ENCODE peak calls at places on chromosomes 1 and 21, in four cellular contexts. One of them, this sample, is unnamed.

GRCh38 chr1:198657550-198658064 is 18.8 kb downstream of the PTPRC start:
- DNase-seq in dorsolateral prefrontal cortex: no peak
- DNase-seq in spleen: no peak
- DNase-seq in astrocyte: peak
- DNase-seq in this sample: no peak

GRCh38 chr1:6508154-6508875 is 16.8 kb upstream of the PLEKHG5 start:
- DNase-seq in dorsolateral prefrontal cortex: no peak
- DNase-seq in astrocyte: no peak
- DNase-seq in spleen: no peak
- DNase-seq in this sample: no peak

GRCh38 chr1:25914074-25914995 is 8.1 kb upstream of the STMN1 start:
- DNase-seq in astrocyte: peak
- DNase-seq in spleen: no peak
- DNase-seq in dorsolateral prefrontal cortex: no peak
- DNase-seq in this sample: no peak

GRCh38 chr1:113255038-113255727 is 135.1 kb upstream of the MAGI3 start:
- DNase-seq in dorsolateral prefrontal cortex: no peak
- DNase-seq in astrocyte: no peak
- DNase-seq in spleen: no peak
- DNase-seq in this sample: no peak

GRCh38 chr1:214637722-214638473 is 34.9 kb downstream of the CENPF start:
- DNase-seq in dorsolateral prefrontal cortex: no peak
- DNase-seq in spleen: no peak
- DNase-seq in astrocyte: peak
- DNase-seq in this sample: peak

GRCh38 chr1:6603851-6604558 is 1.3 kb upstream of the KLHL21 start:
- DNase-seq in astrocyte: peak
- DNase-seq in spleen: peak
- DNase-seq in dorsolateral prefrontal cortex: no peak
- DNase-seq in this sample: no peak

GRCh38 chr1:91611498-91611917 is 110.9 kb downstream of the CDC7 start:
- DNase-seq in astrocyte: peak
- DNase-seq in spleen: no peak
- DNase-seq in dorsolateral prefrontal cortex: no peak
- DNase-seq in this sample: no peak

GRCh38 chr1:163709636-163710035 is 387.9 kb downstream of the NUF2 start:
- DNase-seq in spleen: no peak
- DNase-seq in dorsolateral prefrontal cortex: no peak
- DNase-seq in astrocyte: no peak
- DNase-seq in this sample: no peak

GRCh38 chr21:44887807-44888580 is 14.5 kb upstream of the PTTG1IP start:
- DNase-seq in dorsolateral prefrontal cortex: no peak
- DNase-seq in spleen: peak
- DNase-seq in astrocyte: no peak
- DNase-seq in this sample: no peak

GRCh38 chr1:178632619-178633018 is 92.4 kb upstream of the RALGPS2 start:
- DNase-seq in astrocyte: peak
- DNase-seq in spleen: no peak
- DNase-seq in dorsolateral prefrontal cortex: no peak
- DNase-seq in this sample: no peak

GRCh38 chr1:183180634-183181056 is 5.4 kb upstream of the LAMC2 start:
- DNase-seq in dorsolateral prefrontal cortex: no peak
- DNase-seq in astrocyte: peak
- DNase-seq in spleen: no peak
- DNase-seq in this sample: no peak

GRCh38 chr1:199029855-199030254 is 391.0 kb downstream of the PTPRC start:
- DNase-seq in astrocyte: peak
- DNase-seq in spleen: no peak
- DNase-seq in dorsolateral prefrontal cortex: no peak
- DNase-seq in this sample: no peak

GRCh38 chr1:175343945-175344344 is 151.4 kb upstream of the KIAA0040 start:
- DNase-seq in astrocyte: no peak
- DNase-seq in dorsolateral prefrontal cortex: no peak
- DNase-seq in spleen: no peak
- DNase-seq in this sample: no peak

GRCh38 chr1:116881879-116882520 is 27.7 kb upstream of the PTGFRN start:
- DNase-seq in spleen: no peak
- DNase-seq in dorsolateral prefrontal cortex: no peak
- DNase-seq in astrocyte: peak
- DNase-seq in this sample: no peak

GRCh38 chr1:170586942-170587593 is 55.1 kb downstream of the GORAB start:
- DNase-seq in spleen: no peak
- DNase-seq in dorsolateral prefrontal cortex: no peak
- DNase-seq in astrocyte: peak
- DNase-seq in this sample: no peak

GRCh38 chr1:242197907-242198306 is 199.0 kb upstream of the MAP1LC3C start:
- DNase-seq in astrocyte: no peak
- DNase-seq in dorsolateral prefrontal cortex: no peak
- DNase-seq in spleen: no peak
- DNase-seq in this sample: no peak

GRCh38 chr1:108199231-108199657 is 899 bp downstream of the SLC25A24 start:
- DNase-seq in dorsolateral prefrontal cortex: no peak
- DNase-seq in spleen: no peak
- DNase-seq in astrocyte: peak
- DNase-seq in this sample: no peak

GRCh38 chr21:17139696-17140095 is 373.1 kb upstream of the CXADR start:
- DNase-seq in astrocyte: no peak
- DNase-seq in spleen: no peak
- DNase-seq in dorsolateral prefrontal cortex: no peak
- DNase-seq in this sample: peak

GRCh38 chr1:147772540-147772939 is 12.1 kb upstream of the GJA5 start:
- DNase-seq in astrocyte: no peak
- DNase-seq in spleen: no peak
- DNase-seq in dorsolateral prefrontal cortex: no peak
- DNase-seq in this sample: no peak

GRCh38 chr21:33587792-33588484 is 546 bp downstream of the DONSON start:
- DNase-seq in dorsolateral prefrontal cortex: no peak
- DNase-seq in spleen: no peak
- DNase-seq in astrocyte: peak
- DNase-seq in this sample: no peak

GRCh38 chr1:202291961-202292712 is 49.6 kb downstream of the UBE2T start:
- DNase-seq in spleen: peak
- DNase-seq in astrocyte: peak
- DNase-seq in dorsolateral prefrontal cortex: no peak
- DNase-seq in this sample: no peak

GRCh38 chr1:45892068-45892785 is 88.8 kb downstream of the MAST2 start:
- DNase-seq in astrocyte: peak
- DNase-seq in spleen: no peak
- DNase-seq in dorsolateral prefrontal cortex: no peak
- DNase-seq in this sample: no peak

GRCh38 chr1:91609571-91609970 is 108.9 kb downstream of the CDC7 start:
- DNase-seq in spleen: no peak
- DNase-seq in dorsolateral prefrontal cortex: no peak
- DNase-seq in astrocyte: peak
- DNase-seq in this sample: no peak

DNA sequence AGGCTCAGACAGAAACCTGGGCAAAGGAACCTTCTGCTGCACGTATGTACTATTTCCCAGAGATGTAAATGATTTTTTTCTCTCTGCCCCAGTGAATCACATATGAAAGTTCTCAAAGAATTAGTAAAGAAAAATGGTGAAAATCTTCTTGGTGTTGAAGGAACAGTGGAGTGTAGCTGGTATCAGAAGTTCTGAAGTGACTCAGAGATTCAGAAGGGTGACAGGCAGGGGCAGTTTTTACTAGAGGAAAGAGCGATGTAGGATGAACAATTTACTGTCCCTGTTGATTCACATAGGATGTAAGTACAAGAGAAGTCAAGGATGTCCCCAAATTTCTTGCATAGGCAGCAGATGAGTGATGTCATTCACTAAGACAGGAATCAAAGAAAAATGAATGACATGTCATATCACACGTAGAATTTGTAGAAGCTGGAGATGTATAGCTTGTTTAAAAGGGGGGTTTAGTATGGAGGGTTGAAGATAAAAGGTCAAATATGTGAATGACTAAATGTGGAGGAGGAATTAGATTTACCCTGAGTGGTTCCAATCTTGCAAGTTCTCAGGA is 26.4 kb downstream of the WLS start:
- DNase-seq in spleen: no peak
- DNase-seq in dorsolateral prefrontal cortex: no peak
- DNase-seq in astrocyte: no peak
- DNase-seq in this sample: no peak
- H3K4me3 ChIP-seq in spleen: no peak
- H3K4me3 ChIP-seq in dorsolateral prefrontal cortex: no peak
- H3K4me3 ChIP-seq in astrocyte: no peak
- H3K4me3 ChIP-seq in this sample: no peak

DNA sequence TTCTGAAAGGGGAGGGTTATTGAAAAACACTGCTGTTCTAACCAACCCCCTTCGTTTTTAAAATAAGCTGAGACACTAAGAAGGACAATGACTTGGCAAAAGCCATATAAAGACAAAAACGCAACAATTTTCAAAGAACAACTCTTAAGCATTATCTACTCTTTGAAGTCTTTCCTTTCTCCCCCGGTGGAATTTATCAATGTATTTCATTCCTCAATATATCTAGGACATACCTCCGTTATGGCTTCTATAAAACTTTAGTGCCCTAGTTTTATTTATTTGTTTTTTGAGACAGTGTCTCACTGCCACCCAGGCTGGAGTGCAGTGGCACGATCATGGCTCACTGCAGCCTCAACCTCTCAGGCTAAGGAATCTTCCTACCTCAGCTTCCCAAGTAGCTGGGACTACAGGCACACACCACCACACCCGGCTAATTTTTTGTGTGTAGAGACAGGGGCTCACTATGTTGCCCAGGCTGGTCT is 3.2 kb downstream of the NRDC start:
- DNase-seq in dorsolateral prefrontal cortex: no peak
- DNase-seq in astrocyte: no peak
- DNase-seq in spleen: no peak
- DNase-seq in this sample: no peak
- H3K4me3 ChIP-seq in dorsolateral prefrontal cortex: peak
- H3K4me3 ChIP-seq in astrocyte: no peak
- H3K4me3 ChIP-seq in spleen: no peak
- H3K4me3 ChIP-seq in this sample: no peak

GRCh38 chr1:173997796-173998195 is 24.4 kb downstream of the RC3H1 start:
- DNase-seq in dorsolateral prefrontal cortex: no peak
- DNase-seq in astrocyte: peak
- DNase-seq in spleen: no peak
- DNase-seq in this sample: no peak

GRCh38 chr1:173996995-173997394 is 25.2 kb downstream of the RC3H1 start:
- DNase-seq in spleen: no peak
- DNase-seq in astrocyte: no peak
- DNase-seq in dorsolateral prefrontal cortex: no peak
- DNase-seq in this sample: no peak

GRCh38 chr1:174001573-174001972 is 20.6 kb downstream of the RC3H1 start:
- DNase-seq in dorsolateral prefrontal cortex: no peak
- DNase-seq in spleen: no peak
- DNase-seq in astrocyte: no peak
- DNase-seq in this sample: no peak

GRCh38 chr1:174003867-174004266 is 18.3 kb downstream of the RC3H1 start:
- DNase-seq in dorsolateral prefrontal cortex: no peak
- DNase-seq in astrocyte: no peak
- DNase-seq in spleen: no peak
- DNase-seq in this sample: no peak

DNA sequence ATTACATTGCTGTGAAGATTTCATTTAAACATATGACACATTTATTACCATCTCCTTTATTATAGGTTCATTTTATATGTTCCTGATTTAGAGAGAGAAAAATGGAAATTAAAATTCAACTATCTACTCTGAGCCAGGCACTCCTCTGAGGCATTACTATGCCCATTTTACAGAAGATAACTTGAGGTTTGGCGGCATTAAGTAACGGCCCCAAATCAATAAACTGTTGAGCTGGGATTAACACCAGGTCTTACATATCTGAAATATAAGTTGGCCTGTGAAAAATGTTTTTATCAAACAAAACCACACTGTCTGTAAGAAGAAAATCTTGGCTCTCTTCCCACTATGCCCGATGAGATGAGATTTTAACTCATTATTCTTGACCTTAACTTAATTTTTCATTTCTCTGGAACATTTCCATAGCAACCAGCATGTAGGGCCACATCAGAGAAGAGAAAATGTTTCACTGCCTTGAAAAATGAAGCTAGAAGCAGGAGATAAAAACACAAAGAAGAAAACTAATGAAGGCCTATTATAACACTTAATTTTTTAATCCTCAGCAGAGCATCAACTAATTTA is 21.8 kb downstream of the RC3H1 start:
- DNase-seq in astrocyte: peak
- DNase-seq in dorsolateral prefrontal cortex: no peak
- DNase-seq in spleen: no peak
- DNase-seq in this sample: no peak
- H3K4me3 ChIP-seq in astrocyte: no peak
- H3K4me3 ChIP-seq in dorsolateral prefrontal cortex: no peak
- H3K4me3 ChIP-seq in spleen: no peak
- H3K4me3 ChIP-seq in this sample: no peak

GRCh38 chr21:27023186-27023585 is 56.3 kb upstream of the ADAMTS5 start:
- DNase-seq in spleen: no peak
- DNase-seq in astrocyte: no peak
- DNase-seq in dorsolateral prefrontal cortex: no peak
- DNase-seq in this sample: no peak
- H3K4me3 ChIP-seq in spleen: no peak
- H3K4me3 ChIP-seq in astrocyte: no peak
- H3K4me3 ChIP-seq in dorsolateral prefrontal cortex: no peak
- H3K4me3 ChIP-seq in this sample: no peak

GRCh38 chr1:155244368-155245162 is 10.7 kb downstream of the ENTREP3 start:
- DNase-seq in astrocyte: peak
- DNase-seq in dorsolateral prefrontal cortex: peak
- DNase-seq in spleen: peak
- DNase-seq in this sample: peak

GRCh38 chr1:155241851-155242264 is 13.4 kb downstream of the ENTREP3 start:
- DNase-seq in dorsolateral prefrontal cortex: no peak
- DNase-seq in spleen: no peak
- DNase-seq in astrocyte: no peak
- DNase-seq in this sample: no peak

GRCh38 chr1:155242805-155243358 is 12.4 kb downstream of the ENTREP3 start:
- DNase-seq in astrocyte: no peak
- DNase-seq in spleen: no peak
- DNase-seq in dorsolateral prefrontal cortex: no peak
- DNase-seq in this sample: no peak

GRCh38 chr1:155245163-155245524 is 10.1 kb downstream of the ENTREP3 start:
- DNase-seq in astrocyte: no peak
- DNase-seq in dorsolateral prefrontal cortex: no peak
- DNase-seq in spleen: no peak
- DNase-seq in this sample: no peak

DNA sequence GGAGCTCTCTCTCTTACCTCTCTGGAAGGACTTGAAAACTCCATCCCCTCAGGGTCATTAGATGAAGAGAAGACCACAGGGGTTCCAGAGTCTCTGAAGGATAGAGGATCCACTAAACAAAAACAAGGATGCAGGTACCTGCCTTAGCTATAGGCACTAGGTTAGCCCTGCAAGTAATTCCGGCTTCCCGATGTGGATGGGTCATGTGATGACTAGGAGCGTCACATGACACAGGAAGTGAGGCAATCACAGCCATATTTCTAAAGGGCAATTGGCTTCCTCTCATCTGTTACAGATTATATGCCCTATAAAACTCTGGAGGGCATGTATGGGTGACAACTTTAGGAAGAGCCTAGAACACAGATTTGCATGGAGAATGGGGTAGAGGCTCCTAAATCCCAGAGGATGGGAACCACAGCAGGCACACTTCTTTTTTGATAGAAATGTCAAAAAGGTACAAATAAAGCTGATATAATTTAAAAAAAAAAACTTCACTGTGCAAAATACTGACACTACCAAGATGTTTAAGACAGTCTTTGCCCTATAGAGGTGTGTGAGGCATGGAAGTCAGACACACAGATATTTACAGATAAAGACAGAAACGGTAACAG is 14.1 kb downstream of the ENTREP3 start:
- DNase-seq in astrocyte: peak
- DNase-seq in spleen: peak
- DNase-seq in dorsolateral prefrontal cortex: peak
- DNase-seq in this sample: peak
- H3K4me3 ChIP-seq in astrocyte: peak
- H3K4me3 ChIP-seq in spleen: peak
- H3K4me3 ChIP-seq in dorsolateral prefrontal cortex: peak
- H3K4me3 ChIP-seq in this sample: peak

This sample was measured in Jurkat, Clone E6-1.